ENCODE peak calls at places on chromosomes 6 and 20, in four cellular contexts. One of them, this sample, is unnamed.

GRCh38 chr20:61556116-61556515 is 304.1 kb downstream of the CDH4 start:
- DNase-seq in GM12878: no peak
- DNase-seq in HEK293T: no peak
- DNase-seq in HepG2: no peak
- DNase-seq in this sample: no peak

GRCh38 chr6:36123270-36124139 is 6.8 kb upstream of the MAPK13 start:
- DNase-seq in GM12878: no peak
- DNase-seq in HEK293T: peak; percentile 84
- DNase-seq in HepG2: peak; percentile 83
- DNase-seq in this sample: peak; percentile 92

GRCh38 chr6:115551510-115551909 is 509.2 kb downstream of the FRK start:
- DNase-seq in GM12878: no peak
- DNase-seq in HEK293T: no peak
- DNase-seq in HepG2: no peak
- DNase-seq in this sample: no peak

GRCh38 chr20:17969276-17969883 is 562 bp downstream of the MGME1 start:
- DNase-seq in GM12878: no peak
- DNase-seq in HEK293T: no peak
- DNase-seq in HepG2: peak; percentile 67
- DNase-seq in this sample: no peak

GRCh38 chr6:56642366-56643261 is at the start of gene DST:
- DNase-seq in GM12878: no peak
- DNase-seq in HEK293T: no peak
- DNase-seq in HepG2: peak; percentile 81
- DNase-seq in this sample: no peak

GRCh38 chr6:3370361-3371221 is 86.3 kb downstream of the SLC22A23 start:
- DNase-seq in GM12878: no peak
- DNase-seq in HEK293T: no peak
- DNase-seq in HepG2: peak; percentile 91
- DNase-seq in this sample: no peak

GRCh38 chr20:57594092-57594911 is 25.9 kb downstream of the ZBP1 start:
- DNase-seq in GM12878: no peak
- DNase-seq in HEK293T: peak; percentile 74
- DNase-seq in HepG2: peak; percentile 33
- DNase-seq in this sample: peak; percentile 82

GRCh38 chr20:408843-409696 is 971 bp downstream of the RBCK1 start:
- DNase-seq in GM12878: no peak
- DNase-seq in HEK293T: no peak
- DNase-seq in HepG2: no peak
- DNase-seq in this sample: no peak

GRCh38 chr6:46491201-46491788 is at the start of gene RCAN2:
- DNase-seq in GM12878: no peak
- DNase-seq in HEK293T: peak; percentile 76
- DNase-seq in HepG2: peak; percentile 27
- DNase-seq in this sample: no peak

GRCh38 chr6:123640567-123641187 is 3.9 kb upstream of the TRDN start:
- DNase-seq in GM12878: no peak
- DNase-seq in HEK293T: no peak
- DNase-seq in HepG2: no peak
- DNase-seq in this sample: no peak

GRCh38 chr6:32840604-32841246 is 2.2 kb upstream of the TAP2 start:
- DNase-seq in GM12878: no peak
- DNase-seq in HEK293T: no peak
- DNase-seq in HepG2: no peak
- DNase-seq in this sample: no peak

GRCh38 chr6:45420083-45420908 is 42.6 kb upstream of the SUPT3H start:
- DNase-seq in GM12878: no peak
- DNase-seq in HEK293T: no peak
- DNase-seq in HepG2: no peak
- DNase-seq in this sample: no peak

GRCh38 chr20:62776692-62777527 is 19.4 kb upstream of the MRGBP start:
- DNase-seq in GM12878: peak; percentile 21
- DNase-seq in HEK293T: peak; percentile 66
- DNase-seq in HepG2: peak; percentile 58
- DNase-seq in this sample: peak; percentile 88

GRCh38 chr20:35726759-35727711 is 15.0 kb downstream of the RBM39 start:
- DNase-seq in GM12878: no peak
- DNase-seq in HEK293T: no peak
- DNase-seq in HepG2: no peak
- DNase-seq in this sample: no peak

GRCh38 chr20:38338849-38339520 is 7.3 kb upstream of the LBP start:
- DNase-seq in GM12878: no peak
- DNase-seq in HEK293T: no peak
- DNase-seq in HepG2: no peak
- DNase-seq in this sample: no peak
- TF ChIP-seq FOXK2 in GM12878: no peak
- TF ChIP-seq FOXK2 in HEK293T: no peak
- TF ChIP-seq FOXK2 in HepG2: no peak
- TF ChIP-seq FOXK2 in this sample: no peak

DNA sequence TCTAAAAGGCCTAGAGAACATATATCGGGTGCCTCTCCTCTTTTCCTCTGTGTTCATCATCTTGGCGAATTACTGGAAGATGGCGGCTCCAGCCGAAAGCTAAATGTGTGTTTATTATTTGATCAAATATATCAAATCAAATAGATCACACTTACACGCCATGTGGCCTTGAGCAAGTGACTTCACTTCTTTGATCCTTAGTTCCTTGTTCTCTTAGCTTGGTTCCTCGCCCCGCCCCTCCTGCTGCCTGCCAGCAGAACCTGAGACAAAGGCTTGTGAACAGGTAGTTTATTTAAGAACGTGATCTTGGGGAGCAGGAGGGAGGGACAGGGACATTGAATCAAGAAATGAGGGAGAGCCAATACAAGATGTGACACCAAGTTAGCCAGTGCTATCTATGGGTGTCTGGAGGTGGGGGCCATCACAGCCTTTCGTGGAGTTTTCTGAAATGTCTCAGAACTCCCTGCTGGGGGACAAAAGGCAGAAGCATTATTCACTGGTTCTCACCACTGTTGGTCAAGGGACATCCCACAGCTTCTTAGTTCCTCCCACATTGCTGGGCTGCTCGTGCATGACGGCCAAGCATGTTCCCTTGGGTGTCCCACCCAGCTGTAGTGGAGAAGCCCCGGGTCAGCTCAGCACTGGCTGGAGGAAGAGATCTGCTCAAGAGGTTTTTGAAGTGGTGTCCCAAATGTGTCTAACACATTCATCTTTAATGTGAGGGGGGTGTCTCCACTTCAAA is 44.9 kb upstream of the RNF24 start:
- DNase-seq in GM12878: peak; percentile 40
- DNase-seq in HEK293T: no peak
- DNase-seq in HepG2: no peak
- DNase-seq in this sample: no peak
- TF ChIP-seq FOXK2 in GM12878: no peak
- TF ChIP-seq FOXK2 in HEK293T: no peak
- TF ChIP-seq FOXK2 in HepG2: no peak
- TF ChIP-seq FOXK2 in this sample: no peak

DNA sequence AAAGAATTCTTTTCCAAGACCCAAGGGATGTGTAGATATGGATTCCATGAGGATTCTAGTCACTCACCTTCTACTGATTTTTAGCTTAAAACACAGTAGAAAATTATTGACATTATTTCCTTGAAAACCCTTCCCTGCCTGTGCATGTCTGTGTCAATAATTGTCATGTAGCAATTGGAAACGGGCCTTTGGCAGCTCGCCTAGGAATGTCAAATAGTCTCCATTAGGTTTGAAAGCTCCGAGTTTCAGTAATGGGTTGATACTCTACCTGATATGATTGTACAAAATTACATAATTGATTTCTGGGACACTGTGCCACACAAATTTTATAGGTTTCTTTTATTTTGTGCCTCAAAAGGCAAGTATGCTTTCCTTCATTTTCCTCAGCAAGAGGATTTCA is 515.2 kb upstream of the ARID1B start:
- DNase-seq in GM12878: no peak
- DNase-seq in HEK293T: no peak
- DNase-seq in HepG2: no peak
- DNase-seq in this sample: no peak
- TF ChIP-seq FOXK2 in GM12878: no peak
- TF ChIP-seq FOXK2 in HEK293T: no peak
- TF ChIP-seq FOXK2 in HepG2: no peak
- TF ChIP-seq FOXK2 in this sample: no peak

GRCh38 chr20:45100563-45101245 is at the start of gene KCNS1:
- DNase-seq in GM12878: no peak
- DNase-seq in HEK293T: no peak
- DNase-seq in HepG2: peak; percentile 25
- DNase-seq in this sample: peak; percentile 26
- TF ChIP-seq FOXK2 in GM12878: no peak
- TF ChIP-seq FOXK2 in HEK293T: no peak
- TF ChIP-seq FOXK2 in HepG2: no peak
- TF ChIP-seq FOXK2 in this sample: no peak

GRCh38 chr6:166476634-166477215 is 94.0 kb upstream of the MPC1 start:
- DNase-seq in GM12878: no peak
- DNase-seq in HEK293T: no peak
- DNase-seq in HepG2: no peak
- DNase-seq in this sample: peak; percentile 18
- TF ChIP-seq FOXK2 in GM12878: no peak
- TF ChIP-seq FOXK2 in HEK293T: no peak
- TF ChIP-seq FOXK2 in HepG2: no peak
- TF ChIP-seq FOXK2 in this sample: no peak

GRCh38 chr20:63819224-63819917 is 11.7 kb downstream of the ZBTB46 start:
- DNase-seq in GM12878: no peak
- DNase-seq in HEK293T: peak; percentile 46
- DNase-seq in HepG2: peak; percentile 72
- DNase-seq in this sample: peak; percentile 56
- TF ChIP-seq FOXK2 in GM12878: no peak
- TF ChIP-seq FOXK2 in HEK293T: no peak
- TF ChIP-seq FOXK2 in HepG2: no peak
- TF ChIP-seq FOXK2 in this sample: no peak

This sample was measured in K562.